ENCODE peak calls at places on chromosomes 4 and X, in eight cellular contexts. N is psoas muscle; M is upper lobe of left lung; U is kidney; Q is iPS DF 6.9; Z is NT2/D1; B is CD4-positive, CD25-positive, alpha-beta regulatory T cell; V is mesendoderm. G is an unnamed sample. For H3K4me1, the result is how much of the 10 kb centered on the place peaks cover.

GRCh38 chr4:122309988-122310626 is 68.7 kb upstream of the ADAD1 start:
- DNase-seq in N (no peak), M (no peak), U (no peak), Q (no peak), Z (no peak), B (no peak), V (peak), G (no peak)

GRCh38 chr4:182453830-182454229 is 210.6 kb downstream of the TENM3 start:
- DNase-seq in N (no peak), M (no peak), U (no peak), Q (no peak), Z (no peak), B (no peak), V (no peak), G (no peak)

GRCh38 chrX:122572461-122572860 is 611.6 kb upstream of the GRIA3 start:
- DNase-seq in N (no peak), M (no peak), U (no peak), Q (no peak), Z (no peak), B (no peak), V (no peak), G (no peak)

GRCh38 chr4:174763454-174764104 is 65.5 kb downstream of the GLRA3 start:
- DNase-seq in N (no peak), M (no peak), U (no peak), Q (no peak), Z (no peak), B (no peak), V (no peak), G (no peak)

GRCh38 chrX:155747520-155747919 is 133.6 kb upstream of the VAMP7 start:
- DNase-seq in N (peak), M (peak), U (peak), Q (no peak), Z (no peak), B (no peak), V (no peak), G (peak)

GRCh38 chrX:151962034-151962433 is 12.4 kb downstream of the GABRE start:
- DNase-seq in N (no peak), M (no peak), U (no peak), Q (no peak), Z (no peak), B (no peak), V (no peak), G (no peak)

GRCh38 chr4:135497563-135498152 is 1296.1 kb upstream of the PABPC4L start:
- DNase-seq in N (no peak), M (no peak), U (no peak), Q (no peak), Z (no peak), B (no peak), V (peak), G (no peak)

GRCh38 chr4:40547446-40548132 is 82.1 kb downstream of the RBM47 start:
- DNase-seq in N (no peak), M (no peak), U (no peak), Q (no peak), Z (no peak), B (no peak), V (no peak), G (no peak)

GRCh38 chr4:109590841-109591357 is 30.9 kb downstream of the MCUB start:
- DNase-seq in N (no peak), M (no peak), U (no peak), Q (no peak), Z (no peak), B (no peak), V (no peak), G (no peak)

GRCh38 chr4:78902313-78902712 is 36.9 kb downstream of the PAQR3 start:
- DNase-seq in N (no peak), M (no peak), U (no peak), Q (no peak), Z (no peak), B (no peak), V (no peak), G (no peak)

GRCh38 chr4:128286474-128287158 is 997 bp downstream of the PGRMC2 start:
- DNase-seq in N (no peak), M (no peak), U (no peak), Q (no peak), Z (no peak), B (peak), V (peak), G (peak)

GRCh38 chr4:123352966-123353365 is 43.6 kb upstream of the SPRY1 start:
- DNase-seq in N (no peak), M (no peak), U (no peak), Q (no peak), Z (no peak), B (no peak), V (no peak), G (no peak)

GRCh38 chr4:187172340-187172761 is 448.7 kb upstream of the FAT1 start:
- DNase-seq in N (no peak), M (no peak), U (no peak), Q (no peak), Z (no peak), B (no peak), V (peak), G (peak)

GRCh38 chrX:105821471-105822081 is 763 bp upstream of the NRK start:
- DNase-seq in N (no peak), M (peak), U (peak), Q (no peak), Z (peak), B (no peak), V (peak), G (no peak)

GRCh38 chrX:63889001-63889400 is 104.0 kb upstream of the ARHGEF9 start:
- DNase-seq in N (no peak), M (no peak), U (no peak), Q (no peak), Z (no peak), B (no peak), V (peak), G (no peak)

GRCh38 chr4:106289737-106290136 is 26.3 kb downstream of the TBCK start:
- DNase-seq in N (no peak), M (no peak), U (no peak), Q (no peak), Z (no peak), B (no peak), V (no peak), G (no peak)

GRCh38 chr4:19823781-19824180 is 427.9 kb upstream of the SLIT2 start:
- DNase-seq in N (no peak), M (no peak), U (no peak), Q (no peak), Z (no peak), B (no peak), V (no peak), G (no peak)

GRCh38 chr4:182741054-182741453 is 176.1 kb downstream of the DCTD start:
- DNase-seq in N (no peak), M (no peak), U (no peak), Q (no peak), Z (no peak), B (no peak), V (no peak), G (no peak)

GRCh38 chr4:103591839-103592238 is 127.9 kb downstream of the TACR3 start:
- DNase-seq in N (no peak), M (no peak), U (no peak), Q (no peak), Z (no peak), B (no peak), V (no peak), G (no peak)

GRCh38 chr4:152935138-152935537 is 985 bp upstream of the FHDC1 start:
- DNase-seq in N (no peak), M (peak), U (peak), Q (no peak), Z (peak), B (no peak), V (peak), G (peak)

GRCh38 chrX:110449312-110449711 is 90.7 kb downstream of the RTL9 start:
- DNase-seq in N (no peak), M (no peak), U (no peak), Q (no peak), Z (no peak), B (no peak), V (no peak), G (no peak)

GRCh38 chr4:16027114-16027513 is 56.7 kb downstream of the PROM1 start:
- DNase-seq in N (no peak), M (no peak), U (no peak), Q (no peak), Z (no peak), B (no peak), V (no peak), G (no peak)

GRCh38 chr4:74451214-74451661 is 6.3 kb downstream of the AREG start:
- DNase-seq in N (no peak), M (no peak), U (no peak), Q (no peak), Z (peak), B (no peak), V (peak), G (no peak)

GRCh38 chr4:182478475-182478874 is 235.3 kb downstream of the TENM3 start:
- DNase-seq in N (no peak), M (no peak), U (no peak), Q (no peak), Z (no peak), B (peak), V (peak), G (no peak)

GRCh38 chrX:131066237-131066636 is 8.1 kb downstream of the ARHGAP36 start:
- DNase-seq in N (no peak), M (no peak), U (no peak), Q (no peak), Z (no peak), B (no peak), V (no peak), G (no peak)

GRCh38 chr4:153117554-153117953 is 86.7 kb upstream of the TRIM2 start:
- DNase-seq in N (no peak), M (no peak), U (no peak), Q (no peak), Z (no peak), B (no peak), V (no peak), G (no peak)

DNA sequence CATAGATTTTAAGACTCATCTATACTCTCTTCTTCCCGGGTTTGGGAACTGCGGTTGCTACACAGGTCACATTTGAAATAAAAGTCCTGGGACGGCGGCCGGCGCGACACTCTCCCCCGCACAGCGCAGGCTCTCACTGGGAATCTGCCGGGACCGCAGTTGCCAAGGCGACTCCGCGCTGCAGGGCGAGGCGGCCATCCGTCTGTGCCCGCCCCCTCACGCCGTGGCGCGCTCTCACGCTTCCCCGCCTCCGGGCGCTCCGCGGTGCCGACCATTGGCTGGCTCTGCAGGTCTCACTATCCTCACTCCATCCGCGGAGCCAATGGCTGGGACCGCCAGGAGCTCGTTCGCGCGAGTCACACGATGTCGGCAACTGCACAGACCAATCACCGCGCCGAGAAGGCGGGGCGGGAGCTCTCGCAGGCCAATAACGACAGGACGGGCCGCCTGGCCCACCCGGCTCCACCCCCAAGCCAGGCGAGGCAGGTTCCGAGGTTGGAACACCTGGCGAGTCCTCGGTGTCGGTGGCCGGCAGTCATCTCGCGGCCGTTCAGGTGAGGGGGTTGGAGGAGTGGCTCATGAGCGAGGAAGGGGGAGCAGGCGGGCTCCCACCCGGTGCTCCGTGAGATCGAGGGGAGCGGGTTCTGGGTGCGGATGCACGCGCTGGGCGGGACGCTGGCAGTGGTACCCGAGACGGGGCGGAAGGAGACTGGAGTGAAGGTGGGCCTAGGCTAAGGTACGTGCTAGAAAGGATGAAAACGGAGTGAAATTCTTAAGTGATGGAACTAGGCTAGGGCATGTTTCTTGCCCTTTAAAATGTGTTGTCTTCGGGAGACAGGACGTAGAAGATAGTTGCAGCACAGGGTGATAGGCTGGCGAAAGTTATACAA is at the start of gene MSMO1:
- DNase-seq in N (peak), M (peak), U (peak), Q (peak), Z (peak), B (peak), V (peak), G (peak)
- H3K4me1 ChIP-seq in N (under half), M (under half), U (under half), Q (under half), Z (under half), B (under half), V (under half), G (under half)

DNA sequence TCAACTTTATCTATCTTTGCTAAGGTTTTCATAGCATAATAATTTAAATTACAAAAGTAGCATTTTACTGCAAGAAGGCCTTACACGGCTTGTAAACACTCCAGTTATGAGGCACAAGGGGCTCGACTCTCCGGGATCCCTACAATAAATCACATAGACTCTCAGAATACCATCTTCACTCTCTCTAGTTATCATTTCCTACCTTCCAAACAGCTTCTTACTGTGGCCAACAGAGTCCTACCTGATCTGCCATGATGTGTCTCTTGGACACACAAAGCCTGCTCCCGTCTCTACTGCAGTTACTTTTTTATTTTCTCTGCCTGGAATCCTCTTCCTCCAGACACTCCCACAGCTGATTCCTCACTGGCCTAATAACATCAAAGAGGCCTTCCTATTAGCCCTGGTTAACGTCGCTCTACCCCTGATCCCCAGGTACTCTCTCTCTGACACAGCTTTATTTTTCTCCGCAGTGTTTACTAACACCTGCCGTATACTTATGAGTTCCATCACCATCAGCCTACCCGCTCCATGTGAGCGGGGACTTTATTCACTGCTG is 559.6 kb upstream of the DIPK2B start:
- DNase-seq in N (no peak), M (no peak), U (no peak), Q (no peak), Z (no peak), B (no peak), V (no peak), G (no peak)
- H3K4me1 ChIP-seq in N (under half), M (under half), U (under half), Q (under half), Z (under half), B (half or more), V (under half), G (under half)

GRCh38 chr4:139918994-139919393 is 235.0 kb downstream of the MAML3 start:
- DNase-seq in N (no peak), M (no peak), U (no peak), Q (no peak), Z (no peak), B (no peak), V (no peak), G (no peak)

GRCh38 chr4:139919513-139919912 is 234.5 kb downstream of the MAML3 start:
- DNase-seq in N (no peak), M (no peak), U (no peak), Q (no peak), Z (no peak), B (no peak), V (peak), G (no peak)

GRCh38 chr4:139920552-139920951 is 233.4 kb downstream of the MAML3 start:
- DNase-seq in N (no peak), M (no peak), U (no peak), Q (no peak), Z (no peak), B (no peak), V (no peak), G (no peak)

GRCh38 chr4:139917896-139918295 is 236.1 kb downstream of the MAML3 start:
- DNase-seq in N (no peak), M (no peak), U (no peak), Q (no peak), Z (no peak), B (no peak), V (no peak), G (no peak)

DNA sequence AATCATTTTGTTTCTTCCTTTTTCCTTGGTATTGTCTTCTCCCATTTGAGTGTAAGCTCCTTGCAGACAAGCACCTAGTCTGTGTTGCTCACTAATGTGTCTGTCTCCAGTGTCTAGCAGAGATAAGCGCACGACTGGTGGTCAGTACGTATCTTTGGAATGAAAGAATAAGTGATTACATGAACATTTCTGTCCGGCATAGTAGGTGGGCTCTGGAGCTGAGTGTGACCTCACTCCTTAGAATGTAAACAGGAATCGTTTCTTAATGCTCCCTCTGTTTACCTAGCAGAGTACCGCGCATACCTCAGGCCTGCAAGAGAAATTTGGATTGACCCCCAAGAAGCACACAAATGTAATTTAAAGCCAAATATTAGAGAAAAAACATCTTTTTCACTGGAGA is 235.4 kb downstream of the MAML3 start:
- DNase-seq in N (no peak), M (no peak), U (no peak), Q (no peak), Z (no peak), B (no peak), V (no peak), G (no peak)
- H3K4me1 ChIP-seq in N (half or more), M (half or more), U (under half), Q (under half), Z (under half), B (under half), V (under half), G (under half)

GRCh38 chr4:54093609-54094240 is 6.2 kb upstream of the GSX2 start:
- DNase-seq in N (no peak), M (no peak), U (no peak), Q (no peak), Z (no peak), B (no peak), V (peak), G (no peak)
- H3K4me1 ChIP-seq in N (under half), M (under half), U (under half), Q (under half), Z (under half), B (under half), V (under half), G (under half)

DNA sequence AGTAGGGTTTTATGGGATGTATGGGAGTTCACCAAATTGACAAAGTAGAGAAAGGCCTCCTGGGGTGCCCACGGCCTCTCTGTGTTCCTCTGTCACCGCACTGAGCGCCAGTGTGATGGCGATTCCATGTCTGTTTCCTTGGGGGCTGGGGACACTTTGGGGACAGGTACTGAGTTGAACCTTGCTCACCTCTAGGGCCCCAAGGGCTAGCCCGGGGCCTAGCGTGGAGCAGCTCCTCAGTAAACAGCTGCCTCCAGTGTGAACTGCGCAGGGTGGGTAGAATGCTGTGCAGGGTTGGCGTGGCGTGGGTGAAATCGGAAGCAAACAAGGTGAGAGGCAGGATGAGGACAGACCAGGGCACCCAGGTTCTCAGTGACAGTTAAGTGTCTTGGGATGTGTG is 97.8 kb downstream of the PPP2R2C start:
- DNase-seq in N (no peak), M (no peak), U (peak), Q (no peak), Z (no peak), B (no peak), V (no peak), G (no peak)
- H3K4me1 ChIP-seq in N (under half), M (under half), U (under half), Q (under half), Z (under half), B (under half), V (under half), G (under half)

GRCh38 chr4:124902111-124902510 is 189.6 kb upstream of the ANKRD50 start:
- DNase-seq in N (no peak), M (no peak), U (no peak), Q (no peak), Z (no peak), B (no peak), V (no peak), G (no peak)

GRCh38 chr4:124899997-124900396 is 187.5 kb upstream of the ANKRD50 start:
- DNase-seq in N (no peak), M (no peak), U (no peak), Q (no peak), Z (no peak), B (no peak), V (no peak), G (no peak)

GRCh38 chr4:124904723-124905390 is 192.3 kb upstream of the ANKRD50 start:
- DNase-seq in N (no peak), M (no peak), U (no peak), Q (no peak), Z (no peak), B (no peak), V (no peak), G (no peak)

GRCh38 chr4:124907881-124908280 is 195.3 kb upstream of the ANKRD50 start:
- DNase-seq in N (no peak), M (no peak), U (no peak), Q (no peak), Z (no peak), B (no peak), V (no peak), G (no peak)

GRCh38 chr4:124903995-124904722 is 191.6 kb upstream of the ANKRD50 start:
- DNase-seq in N (peak), M (peak), U (no peak), Q (no peak), Z (no peak), B (no peak), V (no peak), G (no peak)
- H3K4me1 ChIP-seq in N (under half), M (under half), U (under half), Q (under half), Z (under half), B (under half), V (under half), G (under half)